ENCODE peak calls at places on chromosome 14, in seven cellular contexts. G is ovary; Q is MM.1S; E is HCT116; M is spleen; D is Panc1; S is effector memory CD4-positive, alpha-beta T cell. C is an unnamed sample. For H3K27me3 and H3K4me1, the result is how much of the 10 kb centered on the place peaks cover.

GRCh38 chr14:73663548-73664212 is 18.9 kb downstream of the DNAL1 start:
- DNase-seq in G (no peak), Q (no peak), E (no peak), M (no peak), D (no peak), S (no peak), C (no peak)

GRCh38 chr14:90505531-90505930 is 108.7 kb downstream of the CALM1 start:
- DNase-seq in G (no peak), Q (no peak), E (no peak), M (peak), D (no peak), S (no peak), C (no peak)

GRCh38 chr14:67440513-67440912 is 28.5 kb upstream of the PLEK2 start:
- DNase-seq in G (no peak), Q (no peak), E (no peak), M (no peak), D (no peak), S (no peak), C (no peak)

GRCh38 chr14:85350667-85351066 is 179.3 kb upstream of the FLRT2 start:
- DNase-seq in G (no peak), Q (no peak), E (no peak), M (no peak), D (no peak), S (no peak), C (no peak)

GRCh38 chr14:65187421-65188049 is 85.2 kb upstream of the MAX start:
- DNase-seq in G (no peak), Q (no peak), E (no peak), M (no peak), D (no peak), S (no peak), C (no peak)

GRCh38 chr14:59186316-59186715 is 2.2 kb upstream of the DAAM1 start:
- DNase-seq in G (no peak), Q (no peak), E (no peak), M (no peak), D (no peak), S (no peak), C (no peak)

GRCh38 chr14:77158175-77158908 is 16.8 kb upstream of the ZDHHC22 start:
- DNase-seq in G (no peak), Q (no peak), E (no peak), M (peak), D (no peak), S (no peak), C (no peak)

GRCh38 chr14:64841121-64841611 is 38.5 kb downstream of the SPTB start:
- DNase-seq in G (no peak), Q (no peak), E (peak), M (no peak), D (no peak), S (no peak), C (no peak)

GRCh38 chr14:90698379-90698869 is 117.8 kb downstream of the TTC7B start:
- DNase-seq in G (peak), Q (no peak), E (no peak), M (no peak), D (no peak), S (no peak), C (no peak)

GRCh38 chr14:21026251-21026987 is 1.6 kb upstream of the NDRG2 start:
- DNase-seq in G (no peak), Q (no peak), E (no peak), M (no peak), D (no peak), S (no peak), C (no peak)

GRCh38 chr14:55963295-55963694 is 154.9 kb upstream of the PELI2 start:
- DNase-seq in G (no peak), Q (no peak), E (no peak), M (no peak), D (no peak), S (no peak), C (no peak)

GRCh38 chr14:26820101-26820500 is 222.3 kb upstream of the NOVA1 start:
- DNase-seq in G (no peak), Q (no peak), E (no peak), M (no peak), D (no peak), S (no peak), C (no peak)

GRCh38 chr14:100524933-100525243 is 62.3 kb downstream of the BEGAIN start:
- DNase-seq in G (no peak), Q (no peak), E (no peak), M (peak), D (no peak), S (no peak), C (peak)

GRCh38 chr14:35248476-35248788 is 43.8 kb upstream of the PSMA6 start:
- DNase-seq in G (no peak), Q (peak), E (no peak), M (no peak), D (no peak), S (no peak), C (no peak)

GRCh38 chr14:101717663-101718490 is 43.6 kb upstream of the PPP2R5C start:
- DNase-seq in G (no peak), Q (no peak), E (no peak), M (no peak), D (no peak), S (no peak), C (no peak)

GRCh38 chr14:95316826-95317225 is 2.9 kb downstream of the CLMN start:
- DNase-seq in G (no peak), Q (no peak), E (no peak), M (no peak), D (no peak), S (no peak), C (no peak)

GRCh38 chr14:98203421-98203820 is 1068.6 kb downstream of the BCL11B start:
- DNase-seq in G (no peak), Q (peak), E (no peak), M (no peak), D (no peak), S (no peak), C (no peak)

GRCh38 chr14:52948836-52949235 is 2.0 kb downstream of the FERMT2 start:
- DNase-seq in G (no peak), Q (no peak), E (no peak), M (no peak), D (no peak), S (no peak), C (no peak)

GRCh38 chr14:69484444-69485113 is at the start of gene PLEKHD1:
- DNase-seq in G (no peak), Q (no peak), E (peak), M (no peak), D (no peak), S (no peak), C (no peak)

GRCh38 chr14:69483765-69484443 is 624 bp upstream of the PLEKHD1 start:
- DNase-seq in G (peak), Q (no peak), E (no peak), M (no peak), D (no peak), S (no peak), C (no peak)

GRCh38 chr14:69480136-69480535 is 4.4 kb upstream of the PLEKHD1 start:
- DNase-seq in G (no peak), Q (no peak), E (no peak), M (no peak), D (no peak), S (no peak), C (no peak)

GRCh38 chr14:69479696-69480095 is 4.8 kb upstream of the PLEKHD1 start:
- DNase-seq in G (no peak), Q (no peak), E (no peak), M (no peak), D (no peak), S (no peak), C (no peak)

GRCh38 chr14:69481815-69482568 is 2.5 kb upstream of the PLEKHD1 start:
- DNase-seq in G (no peak), Q (peak), E (no peak), M (no peak), D (no peak), S (no peak), C (no peak)
- H3K27me3 ChIP-seq in G (under half), Q (under half), E (under half), M (under half), D (under half), S (under half), C (under half)

GRCh38 chr14:105169776-105170655 is 1.4 kb upstream of the JAG2 start:
- DNase-seq in G (no peak), Q (no peak), E (no peak), M (no peak), D (no peak), S (no peak), C (no peak)
- H3K4me1 ChIP-seq in G (under half), Q (under half), E (under half), M (half or more), D (under half), S (under half), C (under half)

GRCh38 chr14:75401356-75401755 is 26.5 kb upstream of the JDP2 start:
- DNase-seq in G (peak), Q (no peak), E (no peak), M (no peak), D (no peak), S (no peak), C (no peak)
- H3K27ac ChIP-seq in G (peak), Q (no peak), E (no peak), M (peak), D (no peak), S (no peak), C (no peak)

GRCh38 chr14:19906665-19907064 is 13.7 kb upstream of the OR4K5 start:
- DNase-seq in G (no peak), Q (no peak), E (no peak), M (no peak), D (no peak), S (no peak), C (no peak)

GRCh38 chr14:19895282-19895681 is 20.3 kb downstream of the OR4K2 start:
- DNase-seq in G (no peak), Q (no peak), E (no peak), M (peak), D (no peak), S (no peak), C (no peak)

GRCh38 chr14:19902409-19902808 is 18.0 kb upstream of the OR4K5 start:
- DNase-seq in G (no peak), Q (no peak), E (no peak), M (no peak), D (no peak), S (no peak), C (no peak)

DNA sequence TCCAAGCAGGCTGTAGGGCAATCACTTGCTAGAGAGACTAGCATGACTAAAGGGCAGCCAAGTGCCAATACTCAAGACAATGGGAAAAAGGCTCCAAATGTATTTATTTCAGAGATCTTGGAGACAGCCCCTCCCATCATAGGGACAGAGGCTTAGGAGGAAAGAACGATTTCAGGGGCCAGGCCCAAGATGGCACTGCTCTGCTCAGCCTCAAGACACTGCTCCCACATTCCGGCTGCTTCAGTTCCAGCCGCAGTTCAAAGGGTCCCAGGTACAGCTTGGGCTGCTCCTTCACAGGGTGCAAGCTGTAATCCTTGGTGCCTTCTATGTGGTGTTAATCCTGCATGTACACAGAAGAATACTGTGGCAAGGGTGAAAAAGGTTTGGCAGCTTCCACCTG is 19.4 kb upstream of the OR4K5 start:
- DNase-seq in G (no peak), Q (no peak), E (no peak), M (no peak), D (no peak), S (no peak), C (no peak)
- H3K27me3 ChIP-seq in G (under half), Q (under half), E (under half), M (under half), D (under half), S (under half), C (under half)

DNA sequence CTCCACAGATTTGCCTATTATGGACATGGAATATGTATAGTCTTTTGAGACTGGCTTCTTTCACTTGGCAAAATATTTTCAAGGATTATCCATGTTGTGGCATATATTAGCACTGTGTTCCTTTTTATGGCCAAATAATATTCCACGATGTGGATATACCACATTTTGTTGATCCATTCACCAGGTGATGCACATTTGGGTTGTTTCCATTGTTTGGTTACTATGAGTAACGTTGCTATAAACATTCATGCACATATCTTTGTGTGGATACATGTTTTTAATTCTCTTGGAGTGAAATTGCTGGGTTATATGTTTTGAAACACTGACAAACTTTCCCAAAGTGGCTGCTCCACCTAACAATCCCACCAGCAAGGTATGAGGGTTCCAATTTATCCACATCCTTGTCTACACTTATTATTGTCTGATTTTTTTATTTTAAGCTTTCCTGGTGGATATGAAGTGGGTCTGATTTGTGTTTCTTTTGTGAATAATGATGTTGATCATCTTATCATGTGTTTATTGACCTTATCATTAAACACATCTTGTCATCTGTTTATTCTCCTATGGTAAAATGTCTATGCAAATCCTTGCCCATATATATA is 116.2 kb upstream of the FRMD6 start:
- DNase-seq in G (no peak), Q (no peak), E (no peak), M (no peak), D (no peak), S (no peak), C (no peak)
- H3K4me1 ChIP-seq in G (under half), Q (under half), E (under half), M (under half), D (under half), S (under half), C (under half)

C was measured in CD4-positive, alpha-beta memory T cell.